ENCODE peak calls at places on chromosomes 16 and 17, in eight cellular contexts. One of them, this sample, is unnamed.

GRCh38 chr16:89658221-89658879 is 714 bp downstream of the SPATA33 start:
- DNase-seq in fibroblast of lung: no peak
- DNase-seq in HCT116: no peak
- DNase-seq in endothelial cell of umbilical vein: no peak
- DNase-seq in DND-41: no peak
- DNase-seq in H1: no peak
- DNase-seq in PC-9: no peak
- DNase-seq in K562: peak; percentile 46
- DNase-seq in this sample: no peak

GRCh38 chr17:43753488-43754129 is 5.0 kb downstream of the SOST start:
- DNase-seq in PC-9: peak; percentile 75
- DNase-seq in K562: peak; percentile 44
- DNase-seq in H1: no peak
- DNase-seq in DND-41: no peak
- DNase-seq in fibroblast of lung: no peak
- DNase-seq in HCT116: no peak
- DNase-seq in endothelial cell of umbilical vein: no peak
- DNase-seq in this sample: peak; percentile 82

GRCh38 chr16:11105038-11105903 is 150.7 kb downstream of the SOCS1 start:
- DNase-seq in endothelial cell of umbilical vein: peak; percentile 56
- DNase-seq in H1: no peak
- DNase-seq in K562: peak; percentile 80
- DNase-seq in DND-41: peak; percentile 75
- DNase-seq in PC-9: peak; percentile 81
- DNase-seq in fibroblast of lung: peak; percentile 97
- DNase-seq in HCT116: no peak
- DNase-seq in this sample: peak; percentile 37

GRCh38 chr16:78584213-78584860 is 484.9 kb downstream of the WWOX start:
- DNase-seq in K562: no peak
- DNase-seq in H1: no peak
- DNase-seq in endothelial cell of umbilical vein: no peak
- DNase-seq in PC-9: no peak
- DNase-seq in HCT116: no peak
- DNase-seq in fibroblast of lung: no peak
- DNase-seq in DND-41: no peak
- DNase-seq in this sample: no peak

GRCh38 chr17:65292430-65292829 is 155.3 kb downstream of the RGS9 start:
- DNase-seq in K562: no peak
- DNase-seq in PC-9: no peak
- DNase-seq in fibroblast of lung: no peak
- DNase-seq in DND-41: no peak
- DNase-seq in H1: no peak
- DNase-seq in endothelial cell of umbilical vein: peak; percentile 33
- DNase-seq in HCT116: no peak
- DNase-seq in this sample: no peak

GRCh38 chr17:82949361-82949760 is 109.5 kb upstream of the ZNF750 start:
- DNase-seq in endothelial cell of umbilical vein: no peak
- DNase-seq in K562: no peak
- DNase-seq in H1: no peak
- DNase-seq in DND-41: no peak
- DNase-seq in PC-9: no peak
- DNase-seq in HCT116: no peak
- DNase-seq in fibroblast of lung: no peak
- DNase-seq in this sample: no peak

GRCh38 chr17:1423456-1424135 is 23.6 kb upstream of the YWHAE start:
- DNase-seq in HCT116: no peak
- DNase-seq in fibroblast of lung: no peak
- DNase-seq in H1: no peak
- DNase-seq in DND-41: no peak
- DNase-seq in K562: no peak
- DNase-seq in PC-9: no peak
- DNase-seq in endothelial cell of umbilical vein: no peak
- DNase-seq in this sample: no peak

GRCh38 chr17:64492481-64493109 is 4.3 kb downstream of the POLG2 start:
- DNase-seq in H1: no peak
- DNase-seq in endothelial cell of umbilical vein: peak; percentile 51
- DNase-seq in K562: peak; percentile 36
- DNase-seq in PC-9: no peak
- DNase-seq in fibroblast of lung: peak; percentile 30
- DNase-seq in DND-41: no peak
- DNase-seq in HCT116: no peak
- DNase-seq in this sample: no peak

GRCh38 chr17:28018439-28019070 is 23.9 kb upstream of the NLK start:
- DNase-seq in endothelial cell of umbilical vein: no peak
- DNase-seq in HCT116: no peak
- DNase-seq in DND-41: no peak
- DNase-seq in fibroblast of lung: no peak
- DNase-seq in K562: no peak
- DNase-seq in H1: no peak
- DNase-seq in PC-9: no peak
- DNase-seq in this sample: peak; percentile 46

GRCh38 chr17:57256708-57257112 is 387 bp downstream of the MSI2 start:
- DNase-seq in DND-41: peak; percentile 69
- DNase-seq in PC-9: no peak
- DNase-seq in K562: peak; percentile 65
- DNase-seq in HCT116: no peak
- DNase-seq in endothelial cell of umbilical vein: peak; percentile 33
- DNase-seq in fibroblast of lung: peak; percentile 15
- DNase-seq in H1: no peak
- DNase-seq in this sample: peak; percentile 20

GRCh38 chr17:46819906-46820351 is 1.4 kb upstream of the WNT3 start:
- DNase-seq in H1: peak; percentile 66
- DNase-seq in K562: no peak
- DNase-seq in endothelial cell of umbilical vein: no peak
- DNase-seq in fibroblast of lung: no peak
- DNase-seq in DND-41: no peak
- DNase-seq in HCT116: no peak
- DNase-seq in PC-9: no peak
- DNase-seq in this sample: no peak

GRCh38 chr17:46818319-46818928 is at the start of gene WNT3:
- DNase-seq in HCT116: no peak
- DNase-seq in H1: peak; percentile 89
- DNase-seq in endothelial cell of umbilical vein: no peak
- DNase-seq in K562: peak; percentile 87
- DNase-seq in DND-41: no peak
- DNase-seq in fibroblast of lung: no peak
- DNase-seq in PC-9: no peak
- DNase-seq in this sample: no peak

GRCh38 chr17:46817151-46817900 is 1.2 kb downstream of the WNT3 start:
- DNase-seq in HCT116: no peak
- DNase-seq in PC-9: no peak
- DNase-seq in DND-41: no peak
- DNase-seq in H1: peak; percentile 63
- DNase-seq in K562: no peak
- DNase-seq in endothelial cell of umbilical vein: no peak
- DNase-seq in fibroblast of lung: no peak
- DNase-seq in this sample: no peak

GRCh38 chr17:46818929-46819859 is 702 bp upstream of the WNT3 start:
- DNase-seq in H1: peak; percentile 82
- DNase-seq in endothelial cell of umbilical vein: no peak
- DNase-seq in K562: peak; percentile 82
- DNase-seq in HCT116: no peak
- DNase-seq in DND-41: no peak
- DNase-seq in PC-9: no peak
- DNase-seq in fibroblast of lung: no peak
- DNase-seq in this sample: no peak

GRCh38 chr17:46817901-46818209 is 637 bp downstream of the WNT3 start:
- DNase-seq in endothelial cell of umbilical vein: no peak
- DNase-seq in DND-41: no peak
- DNase-seq in K562: no peak
- DNase-seq in fibroblast of lung: no peak
- DNase-seq in PC-9: no peak
- DNase-seq in HCT116: no peak
- DNase-seq in H1: no peak
- DNase-seq in this sample: no peak
- TF ChIP-seq EZH2 in endothelial cell of umbilical vein: no peak
- TF ChIP-seq EZH2 in DND-41: no peak
- TF ChIP-seq EZH2 in K562: no peak
- TF ChIP-seq EZH2 in fibroblast of lung: no peak
- TF ChIP-seq EZH2 in PC-9: no peak
- TF ChIP-seq EZH2 in HCT116: no peak
- TF ChIP-seq EZH2 in H1: peak; percentile 56
- TF ChIP-seq EZH2 in this sample: no peak

DNA sequence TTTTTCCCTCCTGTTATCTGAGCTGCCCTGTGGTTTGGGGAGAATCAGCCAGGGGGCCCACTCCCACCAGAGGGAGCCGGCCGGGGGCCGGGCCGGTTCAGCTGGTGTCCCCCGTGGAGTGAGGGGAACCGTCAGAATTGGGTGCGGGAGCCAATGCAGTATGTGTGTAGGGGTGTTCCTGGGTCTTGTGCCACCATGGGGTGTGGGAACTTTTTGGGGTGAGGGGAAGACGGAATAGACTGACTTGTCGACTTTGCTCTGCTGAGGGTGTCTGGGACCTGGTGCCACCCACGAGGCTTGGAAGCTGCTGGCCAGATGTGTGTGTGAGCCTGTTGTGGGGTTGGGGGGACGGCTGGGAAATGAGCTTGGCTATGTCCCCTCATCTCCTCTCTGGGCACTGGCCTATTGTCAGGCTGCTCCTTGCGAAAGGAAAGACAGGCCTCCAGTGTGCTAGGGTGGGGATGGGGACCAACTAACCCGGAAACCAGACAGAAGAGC is 9.9 kb downstream of the RARA start:
- DNase-seq in H1: no peak
- DNase-seq in fibroblast of lung: no peak
- DNase-seq in K562: peak; percentile 52
- DNase-seq in PC-9: no peak
- DNase-seq in HCT116: no peak
- DNase-seq in DND-41: no peak
- DNase-seq in endothelial cell of umbilical vein: peak; percentile 44
- DNase-seq in this sample: no peak
- TF ChIP-seq CTCF in H1: no peak
- TF ChIP-seq CTCF in fibroblast of lung: peak; percentile 29
- TF ChIP-seq CTCF in K562: peak; percentile 53
- TF ChIP-seq CTCF in PC-9: no peak
- TF ChIP-seq CTCF in HCT116: no peak
- TF ChIP-seq CTCF in DND-41: no peak
- TF ChIP-seq CTCF in endothelial cell of umbilical vein: peak; percentile 16
- TF ChIP-seq CTCF in this sample: no peak

DNA sequence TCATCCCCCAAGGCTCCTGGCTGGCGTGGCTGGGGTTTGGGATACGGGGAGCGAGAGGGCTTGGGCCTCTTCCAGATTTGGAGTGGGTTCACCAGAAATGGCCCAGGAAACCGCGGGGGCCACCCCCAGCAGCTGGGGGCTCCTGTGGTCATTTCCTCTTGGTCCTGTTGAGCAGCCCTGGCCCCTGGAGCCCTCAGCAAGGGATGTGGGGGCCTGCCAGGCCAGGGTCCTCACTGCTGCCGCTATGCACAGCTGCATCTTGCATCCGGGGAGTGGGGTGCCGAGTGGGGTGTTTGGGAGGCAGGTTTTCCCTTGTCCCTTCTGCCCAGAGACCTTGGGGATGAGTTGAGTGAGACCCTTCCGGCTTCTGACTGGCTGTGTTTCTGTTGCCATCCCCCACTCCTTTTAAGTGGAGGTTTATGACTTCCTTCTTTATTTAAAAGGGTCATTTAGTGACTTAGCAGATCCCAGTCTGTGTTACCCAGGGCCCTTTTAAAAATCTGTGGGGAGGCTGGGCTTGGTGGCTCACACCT is 319.8 kb downstream of the SEC14L1 start:
- DNase-seq in endothelial cell of umbilical vein: no peak
- DNase-seq in DND-41: peak; percentile 37
- DNase-seq in HCT116: no peak
- DNase-seq in PC-9: no peak
- DNase-seq in H1: no peak
- DNase-seq in K562: no peak
- DNase-seq in fibroblast of lung: no peak
- DNase-seq in this sample: no peak
- H3K27ac ChIP-seq in endothelial cell of umbilical vein: no peak overlapping the region
- H3K27ac ChIP-seq in DND-41: peak overlapping the region; percentile 69
- H3K27ac ChIP-seq in HCT116: no peak overlapping the region
- H3K27ac ChIP-seq in PC-9: no peak overlapping the region
- H3K27ac ChIP-seq in H1: no peak overlapping the region
- H3K27ac ChIP-seq in K562: peak overlapping the region; percentile 78
- H3K27ac ChIP-seq in fibroblast of lung: peak overlapping the region; percentile 51
- H3K27ac ChIP-seq in this sample: no peak overlapping the region

GRCh38 chr17:2853111-2853721 is 57.0 kb downstream of the RAP1GAP2 start:
- DNase-seq in endothelial cell of umbilical vein: no peak
- DNase-seq in HCT116: no peak
- DNase-seq in PC-9: no peak
- DNase-seq in K562: no peak
- DNase-seq in H1: peak; percentile 76
- DNase-seq in DND-41: no peak
- DNase-seq in fibroblast of lung: peak; percentile 40
- DNase-seq in this sample: peak; percentile 60

GRCh38 chr17:2852729-2853110 is 56.5 kb downstream of the RAP1GAP2 start:
- DNase-seq in H1: peak; percentile 71
- DNase-seq in fibroblast of lung: no peak
- DNase-seq in DND-41: no peak
- DNase-seq in PC-9: no peak
- DNase-seq in K562: no peak
- DNase-seq in endothelial cell of umbilical vein: no peak
- DNase-seq in HCT116: no peak
- DNase-seq in this sample: no peak

GRCh38 chr17:2854662-2855061 is 58.4 kb downstream of the RAP1GAP2 start:
- DNase-seq in DND-41: no peak
- DNase-seq in fibroblast of lung: no peak
- DNase-seq in endothelial cell of umbilical vein: no peak
- DNase-seq in H1: no peak
- DNase-seq in K562: no peak
- DNase-seq in HCT116: no peak
- DNase-seq in PC-9: no peak
- DNase-seq in this sample: peak; percentile 11

GRCh38 chr17:2855063-2855600 is 58.9 kb downstream of the RAP1GAP2 start:
- DNase-seq in DND-41: no peak
- DNase-seq in endothelial cell of umbilical vein: no peak
- DNase-seq in H1: no peak
- DNase-seq in K562: no peak
- DNase-seq in HCT116: no peak
- DNase-seq in fibroblast of lung: no peak
- DNase-seq in PC-9: no peak
- DNase-seq in this sample: peak; percentile 45

DNA sequence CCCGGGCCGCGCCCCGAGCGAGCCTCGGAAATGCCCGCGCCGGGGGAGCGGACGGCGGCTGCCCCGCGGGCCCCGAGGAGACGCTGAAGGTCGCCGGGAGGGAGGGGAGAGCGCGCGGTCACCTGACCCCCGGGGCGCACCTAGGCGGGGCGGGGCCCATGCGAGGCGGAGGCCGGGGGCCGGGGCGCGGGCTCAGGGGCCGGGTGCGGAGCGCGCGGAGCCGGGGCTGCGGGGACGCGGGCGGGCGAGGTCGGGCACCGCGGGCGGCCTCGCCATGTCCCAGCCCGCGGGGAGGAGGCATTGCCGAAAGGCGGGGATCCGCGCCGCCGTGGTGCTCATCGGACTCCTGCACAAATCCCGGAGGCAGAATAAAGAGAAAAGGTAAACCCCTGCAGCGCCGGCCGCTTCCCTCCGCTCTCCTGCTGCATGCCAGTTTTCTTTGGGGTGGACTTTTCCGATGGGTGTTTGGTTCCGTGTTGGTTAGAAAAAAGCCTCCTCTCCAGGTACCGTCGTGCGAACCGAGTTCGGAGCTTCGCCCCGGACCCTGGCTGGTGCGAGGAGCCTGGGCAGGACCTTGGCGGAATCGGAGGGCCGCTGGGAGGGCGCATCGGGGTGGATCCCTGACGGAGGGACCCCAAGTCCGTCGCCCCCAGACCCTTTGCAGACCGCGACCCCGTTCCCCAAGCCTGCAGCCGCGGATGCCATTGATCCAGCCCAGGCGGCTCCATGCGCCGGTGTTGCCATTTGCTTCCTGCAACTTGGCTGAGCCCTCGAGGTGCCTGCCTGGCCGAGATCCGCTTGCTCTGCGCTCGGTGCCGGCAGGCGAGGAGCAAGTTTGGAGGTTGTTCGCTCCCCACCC is 57.7 kb downstream of the RAP1GAP2 start:
- DNase-seq in HCT116: no peak
- DNase-seq in endothelial cell of umbilical vein: no peak
- DNase-seq in DND-41: no peak
- DNase-seq in H1: peak; percentile 69
- DNase-seq in K562: peak; percentile 58
- DNase-seq in PC-9: no peak
- DNase-seq in fibroblast of lung: peak; percentile 19
- DNase-seq in this sample: peak; percentile 43
- TF ChIP-seq EZH2 in HCT116: no peak
- TF ChIP-seq EZH2 in endothelial cell of umbilical vein: peak; percentile 87
- TF ChIP-seq EZH2 in DND-41: peak; percentile 99
- TF ChIP-seq EZH2 in H1: no peak
- TF ChIP-seq EZH2 in K562: no peak
- TF ChIP-seq EZH2 in PC-9: no peak
- TF ChIP-seq EZH2 in fibroblast of lung: no peak
- TF ChIP-seq EZH2 in this sample: no peak

This sample was measured in mammary epithelial cell.